ENCODE peak calls at places on chromosomes 7 and 10, in six cellular contexts. D, L, F, R, H and U are unnamed samples.

GRCh38 chr7:29408841-29409243 is 154.8 kb upstream of the PRR15 start:
- DNase-seq in D (no peak), L (peak), F (peak), R (peak), H (peak), U (peak)

GRCh38 chr7:150481955-150482354 is 31.5 kb downstream of the GIMAP8 start:
- DNase-seq in D (no peak), L (no peak), F (no peak), R (no peak), H (no peak), U (no peak)

GRCh38 chr7:44235582-44236332 is 35.0 kb downstream of the YKT6 start:
- DNase-seq in D (no peak), L (peak), F (no peak), R (no peak), H (no peak), U (no peak)

GRCh38 chr7:33831389-33832118 is 73.8 kb upstream of the BMPER start:
- DNase-seq in D (no peak), L (no peak), F (no peak), R (peak), H (peak), U (no peak)

GRCh38 chr7:157389951-157390730 is 53.3 kb downstream of the DNAJB6 start:
- DNase-seq in D (peak), L (no peak), F (no peak), R (no peak), H (no peak), U (peak)

GRCh38 chr10:129104266-129105045 is 362.6 kb upstream of the MGMT start:
- DNase-seq in D (no peak), L (no peak), F (no peak), R (no peak), H (no peak), U (no peak)

GRCh38 chr7:113698556-113699220 is 220.1 kb downstream of the PPP1R3A start:
- DNase-seq in D (no peak), L (no peak), F (no peak), R (no peak), H (peak), U (peak)

GRCh38 chr7:155493744-155494538 is 36.0 kb downstream of the EN2 start:
- DNase-seq in D (no peak), L (no peak), F (no peak), R (no peak), H (no peak), U (no peak)

GRCh38 chr7:7719235-7719634 is 828 bp upstream of the RPA3 start:
- DNase-seq in D (no peak), L (peak), F (peak), R (peak), H (peak), U (peak)

GRCh38 chr7:128152721-128153120 is 88.4 kb upstream of the LEP start:
- DNase-seq in D (no peak), L (no peak), F (no peak), R (no peak), H (no peak), U (no peak)

GRCh38 chr7:149723082-149723767 is 50.2 kb downstream of the ZNF467 start:
- DNase-seq in D (peak), L (no peak), F (no peak), R (no peak), H (no peak), U (no peak)

GRCh38 chr7:35694161-35694783 is 663 bp downstream of the HERPUD2 start:
- DNase-seq in D (no peak), L (no peak), F (no peak), R (no peak), H (peak), U (peak)

GRCh38 chr7:157440346-157441022 is 103.7 kb downstream of the DNAJB6 start:
- DNase-seq in D (peak), L (no peak), F (no peak), R (no peak), H (no peak), U (no peak)

GRCh38 chr10:70222340-70222794 is 10.9 kb downstream of the PPA1 start:
- DNase-seq in D (no peak), L (no peak), F (peak), R (no peak), H (peak), U (no peak)

GRCh38 chr10:86312701-86313270 is 53.8 kb downstream of the GRID1 start:
- DNase-seq in D (peak), L (peak), F (no peak), R (no peak), H (no peak), U (no peak)

GRCh38 chr10:12631216-12631615 is 281.9 kb downstream of the CAMK1D start:
- DNase-seq in D (no peak), L (no peak), F (no peak), R (no peak), H (peak), U (no peak)

GRCh38 chr7:32594965-32595364 is 99.7 kb downstream of the AVL9 start:
- DNase-seq in D (no peak), L (no peak), F (no peak), R (no peak), H (no peak), U (no peak)

GRCh38 chr10:36157486-36157885 is 515.4 kb upstream of the FZD8 start:
- DNase-seq in D (no peak), L (no peak), F (no peak), R (no peak), H (no peak), U (no peak)

GRCh38 chr7:143003393-143004051 is 23.4 kb downstream of the OR9A2 start:
- DNase-seq in D (no peak), L (peak), F (peak), R (no peak), H (peak), U (no peak)

GRCh38 chr7:138095972-138096935 is 20.0 kb downstream of the AKR1D1 start:
- DNase-seq in D (no peak), L (no peak), F (no peak), R (peak), H (no peak), U (no peak)

GRCh38 chr7:36309716-36310115 is 79.9 kb upstream of the ANLN start:
- DNase-seq in D (no peak), L (no peak), F (no peak), R (no peak), H (no peak), U (peak)

GRCh38 chr7:105759670-105760548 is 116.5 kb downstream of the ATXN7L1 start:
- DNase-seq in D (no peak), L (peak), F (peak), R (peak), H (peak), U (peak)

GRCh38 chr7:26091933-26092332 is 60.1 kb upstream of the NFE2L3 start:
- DNase-seq in D (no peak), L (no peak), F (peak), R (no peak), H (peak), U (peak)

GRCh38 chr10:117546630-117547300 is 4.2 kb downstream of the EMX2 start:
- DNase-seq in D (no peak), L (no peak), F (no peak), R (no peak), H (peak), U (no peak)

GRCh38 chr10:104243567-104243966 is 11.1 kb upstream of the GSTO1 start:
- DNase-seq in D (no peak), L (no peak), F (no peak), R (no peak), H (no peak), U (no peak)

GRCh38 chr10:20877986-20878979 is 18.8 kb downstream of the NEBL start:
- DNase-seq in D (no peak), L (no peak), F (no peak), R (no peak), H (peak), U (no peak)

GRCh38 chr10:63042256-63042655 is 90.9 kb upstream of the NRBF2 start:
- DNase-seq in D (no peak), L (no peak), F (no peak), R (no peak), H (no peak), U (no peak)

GRCh38 chr7:70856889-70857511 is 274.9 kb upstream of the GALNT17 start:
- DNase-seq in D (peak), L (peak), F (peak), R (peak), H (peak), U (peak)

GRCh38 chr10:32932330-32932729 is 25.7 kb downstream of the ITGB1 start:
- DNase-seq in D (no peak), L (no peak), F (no peak), R (no peak), H (no peak), U (no peak)

GRCh38 chr7:81719865-81720264 is 50.0 kb downstream of the HGF start:
- DNase-seq in D (no peak), L (no peak), F (no peak), R (no peak), H (no peak), U (no peak)

GRCh38 chr7:19369806-19370205 is 224.6 kb upstream of the FERD3L start:
- DNase-seq in D (no peak), L (no peak), F (no peak), R (no peak), H (no peak), U (no peak)

GRCh38 chr7:107725138-107725740 is 18.7 kb upstream of the CBLL1 start:
- DNase-seq in D (no peak), L (peak), F (peak), R (peak), H (peak), U (peak)

GRCh38 chr7:77866791-77867190 is 68.2 kb downstream of the PHTF2 start:
- DNase-seq in D (no peak), L (no peak), F (no peak), R (no peak), H (peak), U (no peak)

GRCh38 chr10:3048114-3049019 is 19.0 kb upstream of the PFKP start:
- DNase-seq in D (no peak), L (no peak), F (no peak), R (no peak), H (no peak), U (no peak)
- H3K27ac ChIP-seq in D (no peak), L (no peak), F (no peak), R (peak), H (no peak), U (no peak)

GRCh38 chr10:112229901-112230300 is 46.3 kb upstream of the GPAM start:
- DNase-seq in D (no peak), L (no peak), F (no peak), R (no peak), H (no peak), U (no peak)

GRCh38 chr10:112232670-112233069 is 49.1 kb upstream of the GPAM start:
- DNase-seq in D (no peak), L (no peak), F (no peak), R (no peak), H (no peak), U (no peak)

GRCh38 chr10:112230325-112230988 is 46.9 kb upstream of the GPAM start:
- DNase-seq in D (no peak), L (no peak), F (no peak), R (no peak), H (no peak), U (no peak)

GRCh38 chr10:112229096-112229495 is 45.5 kb upstream of the GPAM start:
- DNase-seq in D (no peak), L (no peak), F (no peak), R (no peak), H (no peak), U (no peak)

DNA sequence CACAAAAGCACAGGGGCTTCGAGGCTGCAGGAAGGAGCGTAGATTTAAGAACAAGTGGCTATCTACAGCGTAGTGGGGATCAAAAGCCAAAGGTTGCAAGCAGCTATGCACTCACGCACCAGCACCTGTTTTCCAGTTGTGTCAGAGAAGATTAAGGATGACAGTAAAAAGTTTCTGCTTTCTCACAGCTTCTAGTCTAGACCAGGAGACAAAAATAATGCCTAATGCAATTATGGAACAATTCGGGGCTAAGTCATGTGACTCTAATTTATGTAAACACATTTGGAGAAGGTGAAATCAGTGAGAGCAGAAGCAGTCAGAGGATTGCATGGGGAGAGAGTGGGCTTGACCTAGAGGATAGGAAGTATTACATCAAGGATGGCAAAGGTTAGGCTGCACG is 48.0 kb upstream of the GPAM start:
- DNase-seq in D (no peak), L (no peak), F (no peak), R (no peak), H (no peak), U (no peak)
- H3K27ac ChIP-seq in D (no peak), L (no peak), F (no peak), R (no peak), H (no peak), U (no peak)

DNA sequence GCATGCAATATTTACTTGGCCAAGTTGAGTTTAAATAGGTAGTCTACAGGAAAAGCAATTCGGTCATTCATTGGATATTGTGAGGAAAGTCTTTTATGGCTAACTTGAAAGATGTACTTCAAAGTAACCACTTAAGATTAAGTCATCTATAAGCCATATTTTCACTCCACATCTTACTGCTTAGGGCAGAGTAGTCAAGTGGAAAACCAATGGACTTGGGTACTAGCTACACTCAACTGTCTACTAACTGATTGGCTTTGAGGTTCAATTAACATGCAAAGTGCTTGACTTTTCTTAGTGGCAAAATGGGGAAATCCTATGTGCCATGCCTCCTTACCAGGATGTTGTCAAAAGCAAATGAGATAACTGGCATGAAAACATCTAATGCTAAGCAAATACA is 51.0 kb downstream of the CAV1 start:
- DNase-seq in D (no peak), L (no peak), F (no peak), R (no peak), H (no peak), U (no peak)
- H3K27ac ChIP-seq in D (no peak), L (no peak), F (no peak), R (no peak), H (no peak), U (no peak)

GRCh38 chr10:72692057-72692891 is at the start of gene MCU:
- DNase-seq in D (peak), L (peak), F (peak), R (peak), H (peak), U (peak)
- H3K27ac ChIP-seq in D (peak), L (peak), F (peak), R (peak), H (peak), U (peak)

GRCh38 chr10:91190388-91190870 is 30.0 kb upstream of the PCGF5 start:
- DNase-seq in D (no peak), L (no peak), F (no peak), R (no peak), H (peak), U (no peak)
- H3K27ac ChIP-seq in D (no peak), L (no peak), F (no peak), R (no peak), H (no peak), U (peak)

DNA sequence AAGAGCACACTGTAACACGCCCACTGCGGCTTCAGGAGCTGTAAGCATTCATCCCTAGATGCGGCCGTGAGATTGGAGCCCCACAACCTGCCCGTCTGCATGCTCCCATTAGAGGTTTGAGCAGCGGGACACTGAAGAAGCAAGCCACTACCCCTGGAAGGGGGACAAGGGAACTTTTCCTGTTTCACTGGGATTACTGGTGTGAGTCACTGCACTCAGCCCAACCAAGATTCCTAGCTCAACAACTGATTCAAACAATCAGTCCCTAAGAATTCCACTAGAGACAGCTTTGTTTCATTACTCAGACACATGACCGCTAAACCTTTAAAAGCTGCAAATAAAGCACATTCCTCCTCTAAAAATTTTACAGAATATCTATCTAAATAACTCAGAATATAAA is 69.8 kb downstream of the ORC5 start:
- DNase-seq in D (no peak), L (no peak), F (no peak), R (no peak), H (peak), U (no peak)
- H3K27ac ChIP-seq in D (no peak), L (no peak), F (no peak), R (no peak), H (no peak), U (no peak)

GRCh38 chr7:46321556-46322205 is 400.6 kb upstream of the IGFBP3 start:
- DNase-seq in D (no peak), L (no peak), F (no peak), R (no peak), H (peak), U (no peak)
- H3K27ac ChIP-seq in D (no peak), L (no peak), F (no peak), R (no peak), H (no peak), U (no peak)

DNA sequence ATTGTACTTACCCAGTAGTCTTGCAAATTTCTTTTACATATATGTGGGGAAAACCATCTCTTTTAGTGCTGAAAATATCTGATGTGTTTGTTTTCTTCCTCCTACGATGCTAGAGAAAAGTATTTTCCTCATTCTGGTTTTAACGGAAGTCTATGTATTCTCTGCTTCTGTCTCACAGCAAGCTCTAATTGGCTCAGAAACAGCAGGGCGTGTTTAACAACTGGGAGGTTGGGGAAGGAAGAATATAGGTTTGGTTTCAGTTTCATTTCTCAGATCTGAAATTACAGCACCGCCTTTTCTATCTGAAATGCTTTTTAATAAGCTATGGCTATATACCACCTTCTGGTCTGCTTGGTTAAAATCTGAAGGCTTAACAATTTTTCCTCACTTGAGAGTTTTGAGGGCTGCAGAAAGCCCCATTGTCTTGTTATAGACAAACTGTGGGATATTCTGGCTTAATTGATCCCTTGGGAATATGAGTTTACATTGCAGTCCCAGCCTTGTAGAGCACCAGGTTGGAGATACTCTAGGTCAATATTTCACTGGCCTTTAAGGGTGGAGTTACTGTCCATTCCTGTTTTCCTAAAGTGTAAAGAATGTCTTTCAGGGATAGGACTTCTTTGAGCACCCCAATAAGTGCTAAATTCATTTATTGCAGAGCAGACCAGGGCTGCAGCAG is at the start of gene SAMD9:
- DNase-seq in D (no peak), L (no peak), F (peak), R (peak), H (peak), U (peak)
- H3K27ac ChIP-seq in D (peak), L (no peak), F (peak), R (peak), H (peak), U (peak)